ENCODE peak calls at places on chromosomes 5 and 9, in ten cellular contexts. One of them, this sample, is unnamed.

GRCh38 chr5:140165101-140165920 is 9.7 kb upstream of the CYSTM1 start:
- DNase-seq in A549: peak; percentile 15
- DNase-seq in activated CD4-positive, alpha-beta T cell treated with anti-CD3 and anti-CD28 coated beads for 48 hours: no peak
- DNase-seq in dermis blood vessel endothelial cell: peak; percentile 34
- DNase-seq in amniotic stem cell: no peak
- DNase-seq in tibial artery: no peak
- DNase-seq in left lobe of liver: peak; percentile 64
- DNase-seq in neural crest cell: no peak
- DNase-seq in OCI-LY7: no peak
- DNase-seq in MV-4-11: no peak
- DNase-seq in this sample: no peak

GRCh38 chr9:81479573-81479972 is 209.8 kb downstream of the TLE1 start:
- DNase-seq in tibial artery: no peak
- DNase-seq in neural crest cell: no peak
- DNase-seq in A549: no peak
- DNase-seq in dermis blood vessel endothelial cell: no peak
- DNase-seq in left lobe of liver: no peak
- DNase-seq in MV-4-11: no peak
- DNase-seq in activated CD4-positive, alpha-beta T cell treated with anti-CD3 and anti-CD28 coated beads for 48 hours: no peak
- DNase-seq in amniotic stem cell: no peak
- DNase-seq in OCI-LY7: no peak
- DNase-seq in this sample: no peak

GRCh38 chr5:143456952-143457547 is 53.6 kb upstream of the NR3C1 start:
- DNase-seq in left lobe of liver: no peak
- DNase-seq in neural crest cell: no peak
- DNase-seq in dermis blood vessel endothelial cell: peak; percentile 13
- DNase-seq in MV-4-11: no peak
- DNase-seq in OCI-LY7: no peak
- DNase-seq in tibial artery: no peak
- DNase-seq in A549: peak; percentile 46
- DNase-seq in activated CD4-positive, alpha-beta T cell treated with anti-CD3 and anti-CD28 coated beads for 48 hours: no peak
- DNase-seq in amniotic stem cell: no peak
- DNase-seq in this sample: no peak

GRCh38 chr9:69190086-69190865 is 16.2 kb downstream of the TJP2 start:
- DNase-seq in neural crest cell: no peak
- DNase-seq in dermis blood vessel endothelial cell: no peak
- DNase-seq in amniotic stem cell: no peak
- DNase-seq in activated CD4-positive, alpha-beta T cell treated with anti-CD3 and anti-CD28 coated beads for 48 hours: no peak
- DNase-seq in MV-4-11: peak; percentile 12
- DNase-seq in tibial artery: no peak
- DNase-seq in OCI-LY7: peak; percentile 73
- DNase-seq in A549: no peak
- DNase-seq in left lobe of liver: no peak
- DNase-seq in this sample: no peak

GRCh38 chr5:31153523-31153922 is 40.0 kb upstream of the CDH6 start:
- DNase-seq in neural crest cell: no peak
- DNase-seq in MV-4-11: peak; percentile 90
- DNase-seq in dermis blood vessel endothelial cell: no peak
- DNase-seq in tibial artery: no peak
- DNase-seq in OCI-LY7: no peak
- DNase-seq in A549: no peak
- DNase-seq in activated CD4-positive, alpha-beta T cell treated with anti-CD3 and anti-CD28 coated beads for 48 hours: no peak
- DNase-seq in amniotic stem cell: no peak
- DNase-seq in left lobe of liver: no peak
- DNase-seq in this sample: no peak

GRCh38 chr5:112390327-112390726 is 28.8 kb downstream of the EPB41L4A start:
- DNase-seq in left lobe of liver: peak; percentile 48
- DNase-seq in dermis blood vessel endothelial cell: no peak
- DNase-seq in OCI-LY7: no peak
- DNase-seq in activated CD4-positive, alpha-beta T cell treated with anti-CD3 and anti-CD28 coated beads for 48 hours: no peak
- DNase-seq in A549: no peak
- DNase-seq in amniotic stem cell: no peak
- DNase-seq in neural crest cell: no peak
- DNase-seq in tibial artery: no peak
- DNase-seq in MV-4-11: no peak
- DNase-seq in this sample: no peak

GRCh38 chr9:33366979-33367480 is 35.3 kb downstream of the AQP7 start:
- DNase-seq in activated CD4-positive, alpha-beta T cell treated with anti-CD3 and anti-CD28 coated beads for 48 hours: no peak
- DNase-seq in OCI-LY7: no peak
- DNase-seq in tibial artery: no peak
- DNase-seq in amniotic stem cell: no peak
- DNase-seq in dermis blood vessel endothelial cell: no peak
- DNase-seq in A549: no peak
- DNase-seq in neural crest cell: no peak
- DNase-seq in MV-4-11: no peak
- DNase-seq in left lobe of liver: no peak
- DNase-seq in this sample: no peak

GRCh38 chr5:17304282-17304681 is 86.9 kb downstream of the BASP1 start:
- DNase-seq in MV-4-11: peak; percentile 74
- DNase-seq in dermis blood vessel endothelial cell: peak; percentile 20
- DNase-seq in A549: peak; percentile 76
- DNase-seq in left lobe of liver: no peak
- DNase-seq in OCI-LY7: no peak
- DNase-seq in activated CD4-positive, alpha-beta T cell treated with anti-CD3 and anti-CD28 coated beads for 48 hours: no peak
- DNase-seq in neural crest cell: no peak
- DNase-seq in tibial artery: no peak
- DNase-seq in amniotic stem cell: no peak
- DNase-seq in this sample: no peak

GRCh38 chr9:4832786-4833579 is 40.2 kb downstream of the RCL1 start:
- DNase-seq in MV-4-11: no peak
- DNase-seq in left lobe of liver: no peak
- DNase-seq in dermis blood vessel endothelial cell: peak; percentile 98
- DNase-seq in OCI-LY7: no peak
- DNase-seq in activated CD4-positive, alpha-beta T cell treated with anti-CD3 and anti-CD28 coated beads for 48 hours: peak; percentile 73
- DNase-seq in amniotic stem cell: peak; percentile 65
- DNase-seq in tibial artery: no peak
- DNase-seq in A549: peak; percentile 89
- DNase-seq in neural crest cell: no peak
- DNase-seq in this sample: no peak

GRCh38 chr9:135971892-135972291 is 10.7 kb upstream of the UBAC1 start:
- DNase-seq in tibial artery: no peak
- DNase-seq in amniotic stem cell: no peak
- DNase-seq in A549: no peak
- DNase-seq in MV-4-11: no peak
- DNase-seq in OCI-LY7: peak; percentile 75
- DNase-seq in neural crest cell: no peak
- DNase-seq in dermis blood vessel endothelial cell: no peak
- DNase-seq in activated CD4-positive, alpha-beta T cell treated with anti-CD3 and anti-CD28 coated beads for 48 hours: peak; percentile 61
- DNase-seq in left lobe of liver: no peak
- DNase-seq in this sample: no peak

GRCh38 chr9:7360513-7360912 is 439.1 kb downstream of the DMAC1 start:
- DNase-seq in amniotic stem cell: no peak
- DNase-seq in tibial artery: no peak
- DNase-seq in neural crest cell: no peak
- DNase-seq in OCI-LY7: no peak
- DNase-seq in activated CD4-positive, alpha-beta T cell treated with anti-CD3 and anti-CD28 coated beads for 48 hours: no peak
- DNase-seq in MV-4-11: no peak
- DNase-seq in dermis blood vessel endothelial cell: no peak
- DNase-seq in A549: no peak
- DNase-seq in left lobe of liver: no peak
- DNase-seq in this sample: no peak

GRCh38 chr9:37953775-37954437 is 50.0 kb upstream of the SLC25A51 start:
- DNase-seq in amniotic stem cell: peak; percentile 92
- DNase-seq in MV-4-11: no peak
- DNase-seq in A549: peak; percentile 88
- DNase-seq in neural crest cell: no peak
- DNase-seq in left lobe of liver: no peak
- DNase-seq in tibial artery: no peak
- DNase-seq in dermis blood vessel endothelial cell: peak; percentile 99
- DNase-seq in OCI-LY7: no peak
- DNase-seq in activated CD4-positive, alpha-beta T cell treated with anti-CD3 and anti-CD28 coated beads for 48 hours: peak; percentile 69
- DNase-seq in this sample: no peak

GRCh38 chr9:93665128-93665565 is 88.8 kb downstream of the PHF2 start:
- DNase-seq in A549: no peak
- DNase-seq in MV-4-11: no peak
- DNase-seq in dermis blood vessel endothelial cell: no peak
- DNase-seq in activated CD4-positive, alpha-beta T cell treated with anti-CD3 and anti-CD28 coated beads for 48 hours: no peak
- DNase-seq in left lobe of liver: no peak
- DNase-seq in amniotic stem cell: no peak
- DNase-seq in tibial artery: peak; percentile 16
- DNase-seq in OCI-LY7: no peak
- DNase-seq in neural crest cell: no peak
- DNase-seq in this sample: no peak

GRCh38 chr9:137606005-137606601 is 617 bp downstream of the ARRDC1 start:
- DNase-seq in left lobe of liver: peak; percentile 74
- DNase-seq in A549: no peak
- DNase-seq in OCI-LY7: no peak
- DNase-seq in dermis blood vessel endothelial cell: no peak
- DNase-seq in amniotic stem cell: no peak
- DNase-seq in activated CD4-positive, alpha-beta T cell treated with anti-CD3 and anti-CD28 coated beads for 48 hours: no peak
- DNase-seq in MV-4-11: no peak
- DNase-seq in tibial artery: no peak
- DNase-seq in neural crest cell: no peak
- DNase-seq in this sample: no peak

GRCh38 chr5:10934789-10935355 is 173.8 kb upstream of the DAP start:
- DNase-seq in OCI-LY7: no peak
- DNase-seq in tibial artery: no peak
- DNase-seq in MV-4-11: no peak
- DNase-seq in left lobe of liver: no peak
- DNase-seq in A549: no peak
- DNase-seq in neural crest cell: no peak
- DNase-seq in activated CD4-positive, alpha-beta T cell treated with anti-CD3 and anti-CD28 coated beads for 48 hours: no peak
- DNase-seq in dermis blood vessel endothelial cell: no peak
- DNase-seq in amniotic stem cell: no peak
- DNase-seq in this sample: no peak

GRCh38 chr5:74042559-74043357 is 416.8 kb downstream of the ARHGEF28 start:
- DNase-seq in MV-4-11: no peak
- DNase-seq in neural crest cell: no peak
- DNase-seq in activated CD4-positive, alpha-beta T cell treated with anti-CD3 and anti-CD28 coated beads for 48 hours: no peak
- DNase-seq in OCI-LY7: no peak
- DNase-seq in amniotic stem cell: peak; percentile 23
- DNase-seq in A549: peak; percentile 50
- DNase-seq in dermis blood vessel endothelial cell: no peak
- DNase-seq in left lobe of liver: no peak
- DNase-seq in tibial artery: no peak
- DNase-seq in this sample: no peak

GRCh38 chr9:38705917-38706316 is 14.0 kb downstream of the FAM240B start:
- DNase-seq in A549: no peak
- DNase-seq in activated CD4-positive, alpha-beta T cell treated with anti-CD3 and anti-CD28 coated beads for 48 hours: no peak
- DNase-seq in neural crest cell: no peak
- DNase-seq in dermis blood vessel endothelial cell: no peak
- DNase-seq in tibial artery: no peak
- DNase-seq in OCI-LY7: no peak
- DNase-seq in left lobe of liver: no peak
- DNase-seq in amniotic stem cell: no peak
- DNase-seq in MV-4-11: no peak
- DNase-seq in this sample: no peak

GRCh38 chr9:28264368-28264767 is 691.1 kb upstream of the C9orf72 start:
- DNase-seq in dermis blood vessel endothelial cell: no peak
- DNase-seq in OCI-LY7: no peak
- DNase-seq in tibial artery: no peak
- DNase-seq in amniotic stem cell: no peak
- DNase-seq in neural crest cell: no peak
- DNase-seq in MV-4-11: no peak
- DNase-seq in activated CD4-positive, alpha-beta T cell treated with anti-CD3 and anti-CD28 coated beads for 48 hours: no peak
- DNase-seq in A549: no peak
- DNase-seq in left lobe of liver: no peak
- DNase-seq in this sample: no peak

GRCh38 chr9:137273616-137274320 is 3.8 kb upstream of the TOR4A start:
- DNase-seq in amniotic stem cell: no peak
- DNase-seq in MV-4-11: no peak
- DNase-seq in left lobe of liver: no peak
- DNase-seq in neural crest cell: no peak
- DNase-seq in A549: no peak
- DNase-seq in activated CD4-positive, alpha-beta T cell treated with anti-CD3 and anti-CD28 coated beads for 48 hours: no peak
- DNase-seq in dermis blood vessel endothelial cell: no peak
- DNase-seq in OCI-LY7: peak; percentile 53
- DNase-seq in tibial artery: no peak
- DNase-seq in this sample: no peak

GRCh38 chr9:15492485-15493150 is 18.2 kb downstream of the PSIP1 start:
- DNase-seq in tibial artery: no peak
- DNase-seq in left lobe of liver: no peak
- DNase-seq in OCI-LY7: no peak
- DNase-seq in amniotic stem cell: no peak
- DNase-seq in A549: no peak
- DNase-seq in neural crest cell: no peak
- DNase-seq in dermis blood vessel endothelial cell: peak; percentile 31
- DNase-seq in activated CD4-positive, alpha-beta T cell treated with anti-CD3 and anti-CD28 coated beads for 48 hours: no peak
- DNase-seq in MV-4-11: no peak
- DNase-seq in this sample: no peak

GRCh38 chr9:92749934-92750315 is 14.7 kb downstream of the BICD2 start:
- DNase-seq in left lobe of liver: no peak
- DNase-seq in MV-4-11: peak; percentile 59
- DNase-seq in amniotic stem cell: no peak
- DNase-seq in tibial artery: no peak
- DNase-seq in neural crest cell: no peak
- DNase-seq in activated CD4-positive, alpha-beta T cell treated with anti-CD3 and anti-CD28 coated beads for 48 hours: no peak
- DNase-seq in A549: no peak
- DNase-seq in dermis blood vessel endothelial cell: no peak
- DNase-seq in OCI-LY7: no peak
- DNase-seq in this sample: no peak

GRCh38 chr9:93601666-93602065 is 25.3 kb downstream of the PHF2 start:
- DNase-seq in tibial artery: no peak
- DNase-seq in neural crest cell: no peak
- DNase-seq in MV-4-11: no peak
- DNase-seq in activated CD4-positive, alpha-beta T cell treated with anti-CD3 and anti-CD28 coated beads for 48 hours: no peak
- DNase-seq in amniotic stem cell: no peak
- DNase-seq in OCI-LY7: no peak
- DNase-seq in A549: no peak
- DNase-seq in dermis blood vessel endothelial cell: no peak
- DNase-seq in left lobe of liver: peak; percentile 24
- DNase-seq in this sample: no peak

GRCh38 chr5:60652206-60652605 is 47.8 kb downstream of the DEPDC1B start:
- DNase-seq in MV-4-11: peak; percentile 94
- DNase-seq in activated CD4-positive, alpha-beta T cell treated with anti-CD3 and anti-CD28 coated beads for 48 hours: no peak
- DNase-seq in dermis blood vessel endothelial cell: peak; percentile 35
- DNase-seq in OCI-LY7: no peak
- DNase-seq in tibial artery: no peak
- DNase-seq in A549: peak; percentile 44
- DNase-seq in neural crest cell: no peak
- DNase-seq in amniotic stem cell: peak; percentile 27
- DNase-seq in left lobe of liver: no peak
- DNase-seq in this sample: no peak

GRCh38 chr5:59817536-59817935 is 76.0 kb downstream of the PDE4D start:
- DNase-seq in OCI-LY7: no peak
- DNase-seq in A549: no peak
- DNase-seq in tibial artery: no peak
- DNase-seq in MV-4-11: no peak
- DNase-seq in activated CD4-positive, alpha-beta T cell treated with anti-CD3 and anti-CD28 coated beads for 48 hours: no peak
- DNase-seq in left lobe of liver: no peak
- DNase-seq in dermis blood vessel endothelial cell: no peak
- DNase-seq in amniotic stem cell: no peak
- DNase-seq in neural crest cell: no peak
- DNase-seq in this sample: no peak

GRCh38 chr9:135989722-135990467 is 28.7 kb upstream of the UBAC1 start:
- DNase-seq in MV-4-11: no peak
- DNase-seq in neural crest cell: no peak
- DNase-seq in left lobe of liver: no peak
- DNase-seq in A549: no peak
- DNase-seq in OCI-LY7: no peak
- DNase-seq in tibial artery: no peak
- DNase-seq in amniotic stem cell: no peak
- DNase-seq in dermis blood vessel endothelial cell: no peak
- DNase-seq in activated CD4-positive, alpha-beta T cell treated with anti-CD3 and anti-CD28 coated beads for 48 hours: peak; percentile 39
- DNase-seq in this sample: no peak

GRCh38 chr9:38318755-38319495 is 73.6 kb upstream of the ALDH1B1 start:
- DNase-seq in OCI-LY7: no peak
- DNase-seq in A549: peak; percentile 10
- DNase-seq in MV-4-11: no peak
- DNase-seq in dermis blood vessel endothelial cell: peak; percentile 7
- DNase-seq in neural crest cell: no peak
- DNase-seq in left lobe of liver: no peak
- DNase-seq in tibial artery: no peak
- DNase-seq in amniotic stem cell: no peak
- DNase-seq in activated CD4-positive, alpha-beta T cell treated with anti-CD3 and anti-CD28 coated beads for 48 hours: no peak
- DNase-seq in this sample: no peak

GRCh38 chr5:177487144-177487543 is 10.3 kb downstream of the PDLIM7 start:
- DNase-seq in amniotic stem cell: no peak
- DNase-seq in left lobe of liver: no peak
- DNase-seq in dermis blood vessel endothelial cell: no peak
- DNase-seq in OCI-LY7: no peak
- DNase-seq in neural crest cell: no peak
- DNase-seq in tibial artery: no peak
- DNase-seq in MV-4-11: no peak
- DNase-seq in A549: no peak
- DNase-seq in activated CD4-positive, alpha-beta T cell treated with anti-CD3 and anti-CD28 coated beads for 48 hours: no peak
- DNase-seq in this sample: no peak

GRCh38 chr5:135423158-135423925 is 23.8 kb downstream of the DCANP1 start:
- DNase-seq in tibial artery: no peak
- DNase-seq in MV-4-11: peak; percentile 96
- DNase-seq in left lobe of liver: no peak
- DNase-seq in dermis blood vessel endothelial cell: no peak
- DNase-seq in amniotic stem cell: no peak
- DNase-seq in neural crest cell: no peak
- DNase-seq in activated CD4-positive, alpha-beta T cell treated with anti-CD3 and anti-CD28 coated beads for 48 hours: no peak
- DNase-seq in A549: peak; percentile 21
- DNase-seq in OCI-LY7: no peak
- DNase-seq in this sample: no peak